ENCODE peak calls at places on chromosomes 3 and 15, in five cellular contexts. One of them, this sample, is unnamed. For H3K4me1, the result is how much of the 10 kb centered on the place peaks cover.

GRCh38 chr3:53328750-53329149 is 18.6 kb downstream of the DCP1A start:
- DNase-seq in neuronal stem cell: no peak
- DNase-seq in GM23248: no peak
- DNase-seq in GM23338: no peak
- DNase-seq in left ventricle myocardium inferior: no peak
- DNase-seq in this sample: no peak

GRCh38 chr15:81398910-81399551 is 25.0 kb upstream of the TMC3 start:
- DNase-seq in GM23248: peak
- DNase-seq in GM23338: no peak
- DNase-seq in neuronal stem cell: no peak
- DNase-seq in left ventricle myocardium inferior: no peak
- DNase-seq in this sample: no peak

GRCh38 chr3:190258634-190259033 is 63.6 kb downstream of the CLDN1 start:
- DNase-seq in GM23338: no peak
- DNase-seq in neuronal stem cell: peak
- DNase-seq in left ventricle myocardium inferior: peak
- DNase-seq in GM23248: no peak
- DNase-seq in this sample: no peak

GRCh38 chr3:42161050-42161935 is 70.1 kb downstream of the TRAK1 start:
- DNase-seq in neuronal stem cell: no peak
- DNase-seq in GM23248: peak
- DNase-seq in GM23338: peak
- DNase-seq in left ventricle myocardium inferior: no peak
- DNase-seq in this sample: no peak

GRCh38 chr15:28929200-28929599 is 43.4 kb downstream of the APBA2 start:
- DNase-seq in neuronal stem cell: no peak
- DNase-seq in left ventricle myocardium inferior: no peak
- DNase-seq in GM23338: no peak
- DNase-seq in GM23248: no peak
- DNase-seq in this sample: no peak

GRCh38 chr3:149367021-149367840 is 10.2 kb downstream of the TM4SF1 start:
- DNase-seq in left ventricle myocardium inferior: no peak
- DNase-seq in neuronal stem cell: no peak
- DNase-seq in GM23248: peak
- DNase-seq in GM23338: peak
- DNase-seq in this sample: no peak

GRCh38 chr3:13364602-13365271 is 55.4 kb downstream of the NUP210 start:
- DNase-seq in GM23338: peak
- DNase-seq in neuronal stem cell: no peak
- DNase-seq in GM23248: no peak
- DNase-seq in left ventricle myocardium inferior: no peak
- DNase-seq in this sample: no peak

GRCh38 chr3:94936023-94936580 is 873.2 kb downstream of the NSUN3 start:
- DNase-seq in GM23338: no peak
- DNase-seq in left ventricle myocardium inferior: no peak
- DNase-seq in GM23248: no peak
- DNase-seq in neuronal stem cell: no peak
- DNase-seq in this sample: no peak

GRCh38 chr15:82571722-82572222 is 31.5 kb upstream of the RPS17 start:
- DNase-seq in GM23338: peak
- DNase-seq in left ventricle myocardium inferior: peak
- DNase-seq in GM23248: peak
- DNase-seq in neuronal stem cell: peak
- DNase-seq in this sample: peak

GRCh38 chr15:48703544-48703943 is 58.0 kb upstream of the FBN1 start:
- DNase-seq in GM23338: no peak
- DNase-seq in left ventricle myocardium inferior: no peak
- DNase-seq in GM23248: peak
- DNase-seq in neuronal stem cell: no peak
- DNase-seq in this sample: no peak

GRCh38 chr3:187742351-187743171 is 2.7 kb downstream of the BCL6 start:
- DNase-seq in GM23248: peak
- DNase-seq in GM23338: no peak
- DNase-seq in left ventricle myocardium inferior: peak
- DNase-seq in neuronal stem cell: no peak
- DNase-seq in this sample: no peak

GRCh38 chr3:172103724-172104123 is 64.3 kb downstream of the FNDC3B start:
- DNase-seq in GM23338: no peak
- DNase-seq in neuronal stem cell: no peak
- DNase-seq in left ventricle myocardium inferior: no peak
- DNase-seq in GM23248: peak
- DNase-seq in this sample: no peak

GRCh38 chr3:16429086-16429485 is 84.4 kb downstream of the RFTN1 start:
- DNase-seq in GM23338: no peak
- DNase-seq in GM23248: peak
- DNase-seq in left ventricle myocardium inferior: no peak
- DNase-seq in neuronal stem cell: no peak
- DNase-seq in this sample: no peak

GRCh38 chr15:51837784-51838183 is 8.3 kb downstream of the TMOD3 start:
- DNase-seq in neuronal stem cell: no peak
- DNase-seq in left ventricle myocardium inferior: no peak
- DNase-seq in GM23338: no peak
- DNase-seq in GM23248: no peak
- DNase-seq in this sample: no peak

GRCh38 chr15:40306908-40307307 is 827 bp downstream of the PLCB2 start:
- DNase-seq in GM23338: no peak
- DNase-seq in neuronal stem cell: no peak
- DNase-seq in left ventricle myocardium inferior: no peak
- DNase-seq in GM23248: no peak
- DNase-seq in this sample: peak

GRCh38 chr15:53511175-53511574 is 248.3 kb downstream of the WDR72 start:
- DNase-seq in left ventricle myocardium inferior: no peak
- DNase-seq in GM23338: no peak
- DNase-seq in GM23248: no peak
- DNase-seq in neuronal stem cell: no peak
- DNase-seq in this sample: no peak

GRCh38 chr3:184383033-184383740 is 3.3 kb downstream of the CHRD start:
- DNase-seq in neuronal stem cell: no peak
- DNase-seq in GM23338: no peak
- DNase-seq in left ventricle myocardium inferior: no peak
- DNase-seq in GM23248: no peak
- DNase-seq in this sample: no peak

GRCh38 chr15:71730277-71731144 is 79.8 kb upstream of the NR2E3 start:
- DNase-seq in neuronal stem cell: peak
- DNase-seq in GM23338: peak
- DNase-seq in GM23248: peak
- DNase-seq in left ventricle myocardium inferior: peak
- DNase-seq in this sample: no peak

GRCh38 chr3:114484895-114485294 is 191.1 kb downstream of the TIGIT start:
- DNase-seq in GM23338: no peak
- DNase-seq in GM23248: no peak
- DNase-seq in neuronal stem cell: no peak
- DNase-seq in left ventricle myocardium inferior: no peak
- DNase-seq in this sample: no peak

GRCh38 chr15:35624881-35625280 is 78.9 kb upstream of the DPH6 start:
- DNase-seq in GM23248: peak
- DNase-seq in GM23338: no peak
- DNase-seq in left ventricle myocardium inferior: no peak
- DNase-seq in neuronal stem cell: no peak
- DNase-seq in this sample: peak

GRCh38 chr3:136750209-136750921 is 1.8 kb downstream of the STAG1 start:
- DNase-seq in neuronal stem cell: no peak
- DNase-seq in GM23248: peak
- DNase-seq in left ventricle myocardium inferior: no peak
- DNase-seq in GM23338: no peak
- DNase-seq in this sample: no peak

GRCh38 chr3:51391566-51392300 is 648 bp downstream of the RBM15B start:
- DNase-seq in GM23338: peak
- DNase-seq in left ventricle myocardium inferior: no peak
- DNase-seq in GM23248: peak
- DNase-seq in neuronal stem cell: no peak
- DNase-seq in this sample: peak

GRCh38 chr3:67335813-67336212 is 318.6 kb downstream of the SUCLG2 start:
- DNase-seq in GM23248: no peak
- DNase-seq in left ventricle myocardium inferior: no peak
- DNase-seq in GM23338: no peak
- DNase-seq in neuronal stem cell: no peak
- DNase-seq in this sample: no peak

GRCh38 chr3:178671261-178672191 is 135.3 kb downstream of the KCNMB2 start:
- DNase-seq in left ventricle myocardium inferior: no peak
- DNase-seq in GM23338: no peak
- DNase-seq in neuronal stem cell: no peak
- DNase-seq in GM23248: peak
- DNase-seq in this sample: no peak

DNA sequence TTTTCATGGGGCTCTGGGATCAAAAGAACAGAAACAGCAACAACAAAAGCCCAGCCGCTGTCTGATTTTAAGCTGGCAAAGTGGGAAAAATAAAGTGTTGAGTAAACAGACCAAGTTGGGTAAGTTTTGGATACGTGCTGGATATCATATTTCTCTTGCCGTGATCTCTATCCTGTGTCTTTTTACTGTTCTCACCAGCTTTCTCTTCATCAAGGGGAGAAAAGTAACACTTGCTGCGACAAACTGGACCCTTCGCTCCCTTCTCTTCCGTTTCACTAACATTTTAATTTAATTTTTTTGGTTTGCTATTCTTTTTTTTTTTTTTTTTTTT is 356 bp downstream of the TMEM45A start:
- DNase-seq in GM23338: no peak
- DNase-seq in left ventricle myocardium inferior: no peak
- DNase-seq in GM23248: no peak
- DNase-seq in neuronal stem cell: no peak
- DNase-seq in this sample: no peak
- H3K4me3 ChIP-seq in GM23338: peak
- H3K4me3 ChIP-seq in left ventricle myocardium inferior: peak
- H3K4me3 ChIP-seq in GM23248: peak
- H3K4me3 ChIP-seq in neuronal stem cell: peak
- H3K4me3 ChIP-seq in this sample: peak

GRCh38 chr15:67077641-67078215 is 12.3 kb downstream of the SMAD3 start:
- DNase-seq in GM23338: no peak
- DNase-seq in neuronal stem cell: no peak
- DNase-seq in GM23248: no peak
- DNase-seq in left ventricle myocardium inferior: no peak
- DNase-seq in this sample: no peak

GRCh38 chr15:67072442-67072841 is 7.0 kb downstream of the SMAD3 start:
- DNase-seq in GM23338: no peak
- DNase-seq in left ventricle myocardium inferior: no peak
- DNase-seq in neuronal stem cell: no peak
- DNase-seq in GM23248: no peak
- DNase-seq in this sample: no peak

GRCh38 chr15:67076147-67076843 is 10.9 kb downstream of the SMAD3 start:
- DNase-seq in left ventricle myocardium inferior: no peak
- DNase-seq in GM23338: no peak
- DNase-seq in GM23248: peak
- DNase-seq in neuronal stem cell: no peak
- DNase-seq in this sample: no peak

GRCh38 chr15:67072951-67073350 is 7.5 kb downstream of the SMAD3 start:
- DNase-seq in GM23338: no peak
- DNase-seq in neuronal stem cell: no peak
- DNase-seq in left ventricle myocardium inferior: no peak
- DNase-seq in GM23248: no peak
- DNase-seq in this sample: no peak

GRCh38 chr15:67074886-67075229 is 9.5 kb downstream of the SMAD3 start:
- DNase-seq in GM23248: peak
- DNase-seq in neuronal stem cell: no peak
- DNase-seq in left ventricle myocardium inferior: no peak
- DNase-seq in GM23338: no peak
- DNase-seq in this sample: no peak
- H3K4me1 ChIP-seq in GM23248: under half
- H3K4me1 ChIP-seq in neuronal stem cell: under half
- H3K4me1 ChIP-seq in left ventricle myocardium inferior: half or more
- H3K4me1 ChIP-seq in GM23338: under half
- H3K4me1 ChIP-seq in this sample: half or more

DNA sequence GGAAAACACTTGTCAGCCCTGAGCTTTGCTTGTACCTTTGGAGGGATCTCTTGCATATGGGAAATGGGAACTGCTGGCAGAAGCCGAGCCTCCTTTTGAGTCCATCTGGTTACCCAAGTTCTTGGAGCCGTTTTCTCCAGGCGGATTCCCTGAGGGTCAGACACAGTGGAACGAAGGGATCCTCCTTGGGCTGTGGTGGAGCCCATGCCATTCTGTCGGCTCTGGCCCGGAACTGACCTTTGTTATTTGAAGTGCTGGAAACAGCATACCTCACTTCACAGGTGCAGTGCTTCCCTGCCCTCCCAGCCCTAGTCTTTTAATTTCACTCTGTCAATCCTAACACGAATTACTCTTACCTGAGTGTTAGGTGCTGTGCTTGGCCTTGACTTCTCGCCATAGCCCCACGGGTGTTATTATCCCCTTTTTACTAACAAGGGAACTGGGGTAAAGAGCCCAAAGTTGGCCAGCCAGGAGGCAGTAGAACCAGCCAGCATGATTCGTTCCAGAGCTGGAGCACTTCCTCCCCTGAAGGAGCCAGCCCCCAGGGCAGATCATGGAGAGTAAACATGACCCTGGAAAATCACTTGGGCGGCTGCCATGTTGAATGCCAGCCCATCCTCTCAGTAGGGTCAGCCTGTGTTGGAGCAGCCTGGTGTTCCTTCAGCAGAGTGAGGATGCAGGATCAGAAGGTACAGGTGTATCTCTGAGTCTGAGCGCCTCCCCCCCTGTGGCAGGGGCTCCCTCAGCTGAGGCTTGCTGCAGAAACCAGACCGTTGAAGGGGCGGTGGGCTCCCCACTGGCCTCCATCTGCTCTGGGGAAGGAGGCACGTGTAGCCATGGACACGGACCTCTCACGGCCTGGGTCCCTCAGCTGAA is 143.2 kb downstream of the DNAJB8 start:
- DNase-seq in neuronal stem cell: no peak
- DNase-seq in left ventricle myocardium inferior: peak
- DNase-seq in GM23338: no peak
- DNase-seq in GM23248: no peak
- DNase-seq in this sample: peak
- H3K4me3 ChIP-seq in neuronal stem cell: no peak
- H3K4me3 ChIP-seq in left ventricle myocardium inferior: no peak
- H3K4me3 ChIP-seq in GM23338: no peak
- H3K4me3 ChIP-seq in GM23248: no peak
- H3K4me3 ChIP-seq in this sample: no peak

GRCh38 chr3:123083446-123084124 is 16.8 kb downstream of the PDIA5 start:
- DNase-seq in neuronal stem cell: no peak
- DNase-seq in left ventricle myocardium inferior: no peak
- DNase-seq in GM23338: no peak
- DNase-seq in GM23248: peak
- DNase-seq in this sample: no peak

GRCh38 chr3:123084738-123085237 is 18.0 kb downstream of the PDIA5 start:
- DNase-seq in neuronal stem cell: no peak
- DNase-seq in GM23338: no peak
- DNase-seq in GM23248: no peak
- DNase-seq in left ventricle myocardium inferior: no peak
- DNase-seq in this sample: no peak

GRCh38 chr3:123085293-123085949 is 18.6 kb downstream of the PDIA5 start:
- DNase-seq in left ventricle myocardium inferior: no peak
- DNase-seq in GM23248: no peak
- DNase-seq in GM23338: no peak
- DNase-seq in neuronal stem cell: no peak
- DNase-seq in this sample: no peak

GRCh38 chr3:123082370-123083065 is 15.7 kb downstream of the PDIA5 start:
- DNase-seq in GM23248: no peak
- DNase-seq in GM23338: no peak
- DNase-seq in neuronal stem cell: no peak
- DNase-seq in left ventricle myocardium inferior: no peak
- DNase-seq in this sample: no peak

DNA sequence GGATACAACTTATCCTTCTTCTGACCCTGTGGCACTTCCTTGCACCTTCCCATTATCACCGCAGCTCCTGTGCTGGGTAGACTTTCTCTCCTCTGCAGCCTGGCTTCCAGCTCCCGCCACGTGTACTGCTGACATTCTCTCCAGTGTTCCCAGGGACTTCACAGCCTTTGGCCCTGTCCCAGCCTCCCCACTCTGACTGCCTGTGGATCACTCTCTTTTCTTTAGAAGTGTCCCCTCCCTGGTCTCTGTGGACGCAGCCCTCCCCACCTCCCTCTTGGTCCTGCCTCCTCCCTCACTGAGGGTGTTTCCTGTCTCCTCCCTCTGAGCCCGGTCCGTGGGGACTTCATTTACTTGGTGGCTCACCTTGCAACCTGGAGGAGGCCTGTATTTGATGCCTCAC is 17.4 kb downstream of the PDIA5 start:
- DNase-seq in GM23338: no peak
- DNase-seq in left ventricle myocardium inferior: peak
- DNase-seq in neuronal stem cell: no peak
- DNase-seq in GM23248: peak
- DNase-seq in this sample: no peak
- H3K4me1 ChIP-seq in GM23338: under half
- H3K4me1 ChIP-seq in left ventricle myocardium inferior: half or more
- H3K4me1 ChIP-seq in neuronal stem cell: half or more
- H3K4me1 ChIP-seq in GM23248: half or more
- H3K4me1 ChIP-seq in this sample: half or more